ENCODE peak calls at places on chromosomes 16 and 17, in four cellular contexts. P, O, U and Y are unnamed samples.

GRCh38 chr17:40554646-40555295 is 10.5 kb downstream of the CCR7 start:
- DNase-seq in P (no peak), O (no peak), U (no peak), Y (no peak)

GRCh38 chr17:74134991-74135390 is 68.5 kb upstream of the RPL38 start:
- DNase-seq in P (no peak), O (no peak), U (no peak), Y (no peak)

GRCh38 chr17:47145351-47145750 is 43.7 kb downstream of the CDC27 start:
- DNase-seq in P (no peak), O (no peak), U (no peak), Y (no peak)

GRCh38 chr17:7078711-7079110 is 1.3 kb downstream of the CLEC10A start:
- DNase-seq in P (no peak), O (no peak), U (no peak), Y (no peak)

GRCh38 chr17:47265983-47266541 is 12.4 kb downstream of the ITGB3 start:
- DNase-seq in P (peak), O (peak), U (peak), Y (no peak)

GRCh38 chr17:83173997-83174858 is 94.8 kb downstream of the METRNL start:
- DNase-seq in P (peak), O (no peak), U (peak), Y (no peak)

GRCh38 chr16:30797670-30798309 is 10.8 kb upstream of the ZNF629 start:
- DNase-seq in P (peak), O (peak), U (no peak), Y (no peak)

GRCh38 chr16:83301966-83302365 is 505.8 kb upstream of the HSBP1 start:
- DNase-seq in P (no peak), O (no peak), U (peak), Y (no peak)

GRCh38 chr17:46911311-46911710 is 11.6 kb upstream of the GOSR2 start:
- DNase-seq in P (no peak), O (no peak), U (no peak), Y (no peak)

GRCh38 chr17:51347851-51348584 is 87.7 kb downstream of the UTP18 start:
- DNase-seq in P (no peak), O (no peak), U (no peak), Y (no peak)

GRCh38 chr17:50593321-50593720 is 32.8 kb downstream of the CACNA1G start:
- DNase-seq in P (no peak), O (no peak), U (no peak), Y (no peak)

GRCh38 chr17:66255112-66255511 is 25.9 kb upstream of the APOH start:
- DNase-seq in P (peak), O (peak), U (peak), Y (no peak)

GRCh38 chr16:67528870-67529638 is 425 bp downstream of the RIPOR1 start:
- DNase-seq in P (peak), O (no peak), U (peak), Y (no peak)

GRCh38 chr16:68400083-68400923 is 48.0 kb downstream of the SMPD3 start:
- DNase-seq in P (no peak), O (no peak), U (no peak), Y (no peak)

GRCh38 chr17:8221663-8222379 is 11.4 kb upstream of the AURKB start:
- DNase-seq in P (peak), O (peak), U (peak), Y (peak)

GRCh38 chr17:35726609-35727460 is 4.6 kb upstream of the RASL10B start:
- DNase-seq in P (no peak), O (no peak), U (peak), Y (peak)

GRCh38 chr16:61721561-61721960 is 314.7 kb downstream of the CDH8 start:
- DNase-seq in P (no peak), O (no peak), U (no peak), Y (no peak)

GRCh38 chr17:55056530-55056929 is 88.0 kb downstream of the STXBP4 start:
- DNase-seq in P (no peak), O (no peak), U (no peak), Y (no peak)

GRCh38 chr17:63249256-63250006 is 196.7 kb downstream of the CYB561 start:
- DNase-seq in P (no peak), O (no peak), U (peak), Y (no peak)

GRCh38 chr16:3094289-3095027 is 4.6 kb downstream of the ZSCAN10 start:
- DNase-seq in P (peak), O (peak), U (peak), Y (peak)

GRCh38 chr16:48206594-48207242 is 37.4 kb upstream of the LONP2 start:
- DNase-seq in P (no peak), O (no peak), U (peak), Y (peak)

GRCh38 chr17:27608330-27609230 is 22.4 kb upstream of the LGALS9 start:
- DNase-seq in P (no peak), O (no peak), U (no peak), Y (no peak)

GRCh38 chr16:3774156-3774767 is 56.9 kb upstream of the TRAP1 start:
- DNase-seq in P (no peak), O (no peak), U (peak), Y (no peak)

GRCh38 chr17:19716108-19717030 is at the start of gene SLC47A2:
- DNase-seq in P (no peak), O (no peak), U (no peak), Y (peak)

GRCh38 chr17:78819402-78819801 is 21.2 kb downstream of the USP36 start:
- DNase-seq in P (no peak), O (no peak), U (no peak), Y (no peak)

GRCh38 chr17:80119839-80120238 is 18.5 kb downstream of the GAA start:
- DNase-seq in P (no peak), O (no peak), U (no peak), Y (no peak)

GRCh38 chr17:82202981-82203380 is 9.7 kb downstream of the CCDC57 start:
- DNase-seq in P (no peak), O (no peak), U (no peak), Y (no peak)

GRCh38 chr16:35908942-35909341 is 2449.5 kb downstream of the TP53TG3F start:
- DNase-seq in P (peak), O (peak), U (no peak), Y (no peak)

GRCh38 chr16:21302898-21303528 is 24.9 kb upstream of the CRYM start:
- DNase-seq in P (peak), O (peak), U (peak), Y (no peak)

GRCh38 chr16:57540906-57541753 is 1.3 kb upstream of the ADGRG5 start:
- DNase-seq in P (no peak), O (peak), U (no peak), Y (no peak)

GRCh38 chr17:40309938-40310510 is 1.0 kb downstream of the RARA start:
- DNase-seq in P (no peak), O (no peak), U (no peak), Y (no peak)

GRCh38 chr16:64983983-64984382 is 137.9 kb downstream of the CDH11 start:
- DNase-seq in P (peak), O (peak), U (peak), Y (peak)

GRCh38 chr17:77778636-77779524 is 179.6 kb upstream of the TNRC6C start:
- DNase-seq in P (peak), O (no peak), U (no peak), Y (no peak)

GRCh38 chr17:74961657-74962360 is 10.8 kb downstream of the HID1 start:
- DNase-seq in P (peak), O (peak), U (peak), Y (peak)

DNA sequence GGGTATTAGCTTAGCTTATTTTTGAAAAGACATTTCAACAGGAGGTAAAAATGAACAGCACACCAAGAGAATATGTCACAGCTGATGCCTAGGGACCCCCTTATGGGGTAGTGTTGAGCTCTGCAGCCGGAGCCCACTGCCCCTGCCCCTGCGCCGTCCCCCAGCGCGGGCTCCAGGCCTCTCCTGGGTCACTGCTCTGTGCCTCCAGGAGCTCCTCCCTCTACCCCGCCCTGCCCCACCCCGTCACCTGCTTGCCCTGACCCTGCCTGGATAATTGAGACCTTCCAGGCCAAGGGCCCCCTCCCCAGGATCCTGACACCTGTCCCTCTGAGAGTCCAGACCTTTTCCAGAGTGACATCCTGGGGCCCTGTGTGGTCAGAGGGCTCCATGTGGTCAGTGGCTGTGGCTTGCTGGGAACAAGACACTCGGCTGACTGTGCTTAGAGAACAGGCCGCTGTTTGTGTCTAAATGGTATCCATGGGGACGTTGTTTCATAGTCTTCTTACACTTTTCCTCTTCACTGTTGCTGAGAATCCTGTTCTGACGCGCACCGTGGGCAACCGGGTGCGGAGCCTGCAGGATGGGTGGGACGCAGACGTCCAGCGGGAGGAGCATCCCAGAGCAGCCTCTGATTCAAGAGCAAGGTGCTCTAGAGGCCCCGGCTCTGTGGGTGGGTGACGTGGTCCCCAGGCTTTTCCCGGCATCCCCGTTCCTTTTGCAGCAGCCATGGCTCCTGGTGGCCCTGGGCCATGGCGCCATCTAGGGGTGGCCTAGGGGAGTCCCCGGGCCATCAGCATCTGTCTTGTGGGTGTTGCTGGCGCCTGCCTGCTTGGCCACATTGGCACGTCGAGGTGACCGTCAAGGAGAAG is 20.0 kb upstream of the WFIKKN1 start:
- DNase-seq in P (no peak), O (no peak), U (no peak), Y (no peak)
- TF ChIP-seq MAFK in P (no peak), O (no peak), U (no peak), Y (no peak)

GRCh38 chr16:85081765-85082164 is 30.5 kb downstream of the CIBAR2 start:
- DNase-seq in P (no peak), O (no peak), U (no peak), Y (no peak)

GRCh38 chr16:85083051-85083639 is 29.1 kb downstream of the CIBAR2 start:
- DNase-seq in P (no peak), O (no peak), U (peak), Y (peak)

GRCh38 chr16:85080923-85081498 is 31.3 kb downstream of the CIBAR2 start:
- DNase-seq in P (no peak), O (no peak), U (no peak), Y (no peak)

GRCh38 chr16:85084841-85085535 is 27.3 kb downstream of the CIBAR2 start:
- DNase-seq in P (no peak), O (no peak), U (no peak), Y (no peak)

GRCh38 chr16:85082553-85083050 is 29.7 kb downstream of the CIBAR2 start:
- DNase-seq in P (no peak), O (no peak), U (no peak), Y (peak)
- TF ChIP-seq MAFK in P (no peak), O (no peak), U (no peak), Y (no peak)

GRCh38 chr17:60395508-60396065 is 3.7 kb upstream of the USP32 start:
- DNase-seq in P (no peak), O (no peak), U (no peak), Y (no peak)
- TF ChIP-seq MAFK in P (no peak), O (no peak), U (no peak), Y (no peak)

GRCh38 chr16:6133009-6133408 is 1035.4 kb upstream of the EEF2KMT start:
- DNase-seq in P (no peak), O (no peak), U (no peak), Y (no peak)

GRCh38 chr16:6131526-6132050 is 1034.0 kb upstream of the EEF2KMT start:
- DNase-seq in P (no peak), O (no peak), U (no peak), Y (no peak)

GRCh38 chr16:6132121-6132520 is 1034.5 kb upstream of the EEF2KMT start:
- DNase-seq in P (no peak), O (no peak), U (no peak), Y (no peak)
- TF ChIP-seq MAFK in P (no peak), O (no peak), U (no peak), Y (no peak)